ENCODE peak calls at places on chromosome 14, in ten cellular contexts. S is neural progenitor cell; P is fibroblast of the conjunctiva; V is stimulated activated CD8-positive, alpha-beta memory T cell treated with anti-CD3 and anti-CD28 coated beads, Interleukin-15, amount 100 ng/mL, for 4 hours; Q is GM04504; T is A549; Y is Calu3; J is cardiac fibroblast; F is Panc1; H is HFFc6. O is an unnamed sample.

GRCh38 chr14:101588990-101589389 is 27.7 kb downstream of the DIO3 start:
- DNase-seq in S (no peak), P (no peak), V (no peak), Q (no peak), T (no peak), Y (no peak), J (no peak), F (no peak), H (no peak), O (no peak)

GRCh38 chr14:35855886-35856481 is 29.8 kb downstream of the BRMS1L start:
- DNase-seq in S (no peak), P (no peak), V (no peak), Q (no peak), T (no peak), Y (no peak), J (no peak), F (no peak), H (no peak), O (no peak)

GRCh38 chr14:104201496-104201895 is 63.1 kb downstream of the KIF26A start:
- DNase-seq in S (no peak), P (no peak), V (no peak), Q (no peak), T (no peak), Y (no peak), J (no peak), F (no peak), H (no peak), O (no peak)

GRCh38 chr14:76985540-76986260 is 42.8 kb downstream of the IRF2BPL start:
- DNase-seq in S (peak; percentile 65), P (no peak), V (no peak), Q (no peak), T (peak; percentile 28), Y (no peak), J (no peak), F (no peak), H (peak; percentile 19), O (no peak)

GRCh38 chr14:59013672-59014298 is 174.7 kb upstream of the DAAM1 start:
- DNase-seq in S (no peak), P (no peak), V (no peak), Q (no peak), T (no peak), Y (no peak), J (peak; percentile 85), F (no peak), H (peak; percentile 51), O (peak; percentile 40)

GRCh38 chr14:68959035-68959434 is 20.1 kb downstream of the ACTN1 start:
- DNase-seq in S (no peak), P (no peak), V (no peak), Q (no peak), T (no peak), Y (no peak), J (no peak), F (no peak), H (no peak), O (no peak)

GRCh38 chr14:97178781-97179180 is 381.6 kb downstream of the VRK1 start:
- DNase-seq in S (no peak), P (no peak), V (no peak), Q (peak; percentile 17), T (no peak), Y (no peak), J (no peak), F (no peak), H (no peak), O (peak; percentile 8)

GRCh38 chr14:90453401-90453951 is 56.6 kb downstream of the CALM1 start:
- DNase-seq in S (no peak), P (no peak), V (no peak), Q (no peak), T (no peak), Y (no peak), J (peak; percentile 6), F (no peak), H (no peak), O (no peak)

GRCh38 chr14:38105106-38105702 is 102.5 kb upstream of the SSTR1 start:
- DNase-seq in S (no peak), P (no peak), V (no peak), Q (no peak), T (no peak), Y (no peak), J (no peak), F (no peak), H (no peak), O (no peak)

GRCh38 chr14:21066882-21067502 is 3.1 kb upstream of the ARHGEF40 start:
- DNase-seq in S (no peak), P (no peak), V (no peak), Q (no peak), T (peak; percentile 41), Y (no peak), J (peak; percentile 25), F (no peak), H (no peak), O (peak; percentile 57)

GRCh38 chr14:68951051-68951797 is 27.9 kb downstream of the ACTN1 start:
- DNase-seq in S (no peak), P (peak; percentile 85), V (no peak), Q (peak; percentile 98), T (peak; percentile 80), Y (peak; percentile 89), J (peak; percentile 99), F (peak; percentile 78), H (peak; percentile 98), O (peak; percentile 99)

GRCh38 chr14:96139169-96139568 is 65.5 kb upstream of the BDKRB2 start:
- DNase-seq in S (no peak), P (no peak), V (no peak), Q (no peak), T (no peak), Y (no peak), J (no peak), F (no peak), H (no peak), O (no peak)

GRCh38 chr14:39320318-39320717 is 86.6 kb downstream of the MIA2 start:
- DNase-seq in S (no peak), P (peak; percentile 6), V (no peak), Q (no peak), T (no peak), Y (no peak), J (peak; percentile 43), F (no peak), H (no peak), O (no peak)

GRCh38 chr14:64761441-64762043 is 57.3 kb downstream of the PLEKHG3 start:
- DNase-seq in S (no peak), P (no peak), V (no peak), Q (no peak), T (peak; percentile 53), Y (peak; percentile 33), J (no peak), F (no peak), H (peak; percentile 19), O (peak; percentile 16)

GRCh38 chr14:104587641-104588040 is 8.1 kb downstream of the C14orf180 start:
- DNase-seq in S (no peak), P (no peak), V (no peak), Q (no peak), T (no peak), Y (no peak), J (no peak), F (no peak), H (no peak), O (no peak)

GRCh38 chr14:38873923-38874612 is 229.0 kb downstream of the SEC23A start:
- DNase-seq in S (no peak), P (no peak), V (no peak), Q (no peak), T (no peak), Y (no peak), J (no peak), F (no peak), H (no peak), O (no peak)

GRCh38 chr14:96239759-96240158 is 16.3 kb upstream of the BDKRB1 start:
- DNase-seq in S (no peak), P (no peak), V (no peak), Q (no peak), T (no peak), Y (no peak), J (no peak), F (no peak), H (no peak), O (no peak)

GRCh38 chr14:102464846-102465341 is 44.7 kb downstream of the ANKRD9 start:
- DNase-seq in S (no peak), P (no peak), V (no peak), Q (no peak), T (no peak), Y (no peak), J (no peak), F (no peak), H (no peak), O (no peak)

GRCh38 chr14:74959596-74960180 is 4.3 kb upstream of the PGF start:
- DNase-seq in S (no peak), P (no peak), V (no peak), Q (no peak), T (no peak), Y (no peak), J (no peak), F (no peak), H (no peak), O (no peak)

GRCh38 chr14:81221579-81222102 is 882 bp upstream of the GTF2A1 start:
- DNase-seq in S (no peak), P (no peak), V (no peak), Q (no peak), T (no peak), Y (no peak), J (no peak), F (peak; percentile 5), H (no peak), O (peak; percentile 51)

GRCh38 chr14:102525213-102526143 is 15.9 kb upstream of the ANKRD9 start:
- DNase-seq in S (no peak), P (no peak), V (no peak), Q (peak; percentile 20), T (no peak), Y (peak; percentile 52), J (peak; percentile 75), F (no peak), H (peak; percentile 63), O (peak; percentile 78)

GRCh38 chr14:89621009-89621421 is 204.0 kb upstream of the FOXN3 start:
- DNase-seq in S (no peak), P (no peak), V (no peak), Q (no peak), T (no peak), Y (no peak), J (no peak), F (no peak), H (no peak), O (no peak)

GRCh38 chr14:86787782-86788181 is 1205.2 kb downstream of the GALC start:
- DNase-seq in S (no peak), P (peak; percentile 81), V (no peak), Q (no peak), T (no peak), Y (no peak), J (peak; percentile 4), F (no peak), H (peak; percentile 15), O (no peak)

GRCh38 chr14:53902307-53902706 is 54.3 kb downstream of the BMP4 start:
- DNase-seq in S (no peak), P (no peak), V (no peak), Q (no peak), T (no peak), Y (no peak), J (no peak), F (no peak), H (no peak), O (no peak)

GRCh38 chr14:23414906-23415820 is 7.1 kb upstream of the MYH6 start:
- DNase-seq in S (no peak), P (no peak), V (no peak), Q (no peak), T (no peak), Y (no peak), J (no peak), F (no peak), H (no peak), O (no peak)

GRCh38 chr14:74515891-74516412 is 22.4 kb downstream of the ISCA2 start:
- DNase-seq in S (no peak), P (no peak), V (no peak), Q (no peak), T (no peak), Y (no peak), J (no peak), F (no peak), H (no peak), O (no peak)

GRCh38 chr14:96303981-96304380 is 48.0 kb downstream of the BDKRB1 start:
- DNase-seq in S (no peak), P (no peak), V (no peak), Q (no peak), T (no peak), Y (no peak), J (peak; percentile 60), F (no peak), H (no peak), O (no peak)

GRCh38 chr14:69682607-69683263 is 71.3 kb downstream of the SUSD6 start:
- DNase-seq in S (no peak), P (no peak), V (no peak), Q (no peak), T (no peak), Y (no peak), J (no peak), F (no peak), H (no peak), O (no peak)

O was measured in RKO.